ENCODE peak calls at places on chromosomes 13 and 19, in nine cellular contexts. One of them, this sample, is unnamed.

GRCh38 chr13:35139591-35139990 is 197.5 kb downstream of the NBEA start:
- DNase-seq in lung: no peak
- DNase-seq in body of pancreas: no peak
- DNase-seq in GM23248: no peak
- DNase-seq in GM23338: no peak
- DNase-seq in H9: no peak
- DNase-seq in aorta: no peak
- DNase-seq in left ventricle myocardium inferior: no peak
- DNase-seq in iPS DF 6.9: no peak
- DNase-seq in this sample: peak; percentile 41

GRCh38 chr19:35348909-35349611 is 1.4 kb downstream of the FFAR1 start:
- DNase-seq in lung: no peak
- DNase-seq in body of pancreas: no peak
- DNase-seq in GM23248: no peak
- DNase-seq in GM23338: peak; percentile 34
- DNase-seq in H9: peak; percentile 37
- DNase-seq in aorta: peak; percentile 62
- DNase-seq in left ventricle myocardium inferior: no peak
- DNase-seq in iPS DF 6.9: no peak
- DNase-seq in this sample: no peak

GRCh38 chr13:106530209-106530906 is 5.1 kb downstream of the EFNB2 start:
- DNase-seq in lung: no peak
- DNase-seq in body of pancreas: no peak
- DNase-seq in GM23248: no peak
- DNase-seq in GM23338: peak; percentile 49
- DNase-seq in H9: no peak
- DNase-seq in aorta: no peak
- DNase-seq in left ventricle myocardium inferior: no peak
- DNase-seq in iPS DF 6.9: no peak
- DNase-seq in this sample: no peak

GRCh38 chr19:1311543-1312091 is 25.9 kb downstream of the EFNA2 start:
- DNase-seq in lung: no peak
- DNase-seq in body of pancreas: no peak
- DNase-seq in GM23248: no peak
- DNase-seq in GM23338: no peak
- DNase-seq in H9: no peak
- DNase-seq in aorta: no peak
- DNase-seq in left ventricle myocardium inferior: no peak
- DNase-seq in iPS DF 6.9: no peak
- DNase-seq in this sample: no peak

GRCh38 chr13:91684746-91685145 is 286.3 kb downstream of the GPC5 start:
- DNase-seq in lung: no peak
- DNase-seq in body of pancreas: no peak
- DNase-seq in GM23248: no peak
- DNase-seq in GM23338: no peak
- DNase-seq in H9: no peak
- DNase-seq in aorta: no peak
- DNase-seq in left ventricle myocardium inferior: no peak
- DNase-seq in iPS DF 6.9: no peak
- DNase-seq in this sample: no peak

GRCh38 chr13:98144501-98145350 is 1.8 kb downstream of the FARP1 start:
- DNase-seq in lung: no peak
- DNase-seq in body of pancreas: peak; percentile 20
- DNase-seq in GM23248: peak; percentile 79
- DNase-seq in GM23338: peak; percentile 78
- DNase-seq in H9: peak; percentile 41
- DNase-seq in aorta: no peak
- DNase-seq in left ventricle myocardium inferior: no peak
- DNase-seq in iPS DF 6.9: no peak
- DNase-seq in this sample: no peak

GRCh38 chr19:17720487-17720839 is 1.2 kb downstream of the MAP1S start:
- DNase-seq in lung: no peak
- DNase-seq in body of pancreas: no peak
- DNase-seq in GM23248: peak; percentile 39
- DNase-seq in GM23338: no peak
- DNase-seq in H9: no peak
- DNase-seq in aorta: no peak
- DNase-seq in left ventricle myocardium inferior: no peak
- DNase-seq in iPS DF 6.9: no peak
- DNase-seq in this sample: no peak

GRCh38 chr13:91270031-91270430 is 77.5 kb upstream of the MIR17HG start:
- DNase-seq in lung: no peak
- DNase-seq in body of pancreas: no peak
- DNase-seq in GM23248: no peak
- DNase-seq in GM23338: no peak
- DNase-seq in H9: no peak
- DNase-seq in aorta: no peak
- DNase-seq in left ventricle myocardium inferior: no peak
- DNase-seq in iPS DF 6.9: no peak
- DNase-seq in this sample: no peak

GRCh38 chr19:4363571-4364304 is 20.4 kb downstream of the MPND start:
- DNase-seq in lung: no peak
- DNase-seq in body of pancreas: peak; percentile 13
- DNase-seq in GM23248: no peak
- DNase-seq in GM23338: no peak
- DNase-seq in H9: no peak
- DNase-seq in aorta: no peak
- DNase-seq in left ventricle myocardium inferior: no peak
- DNase-seq in iPS DF 6.9: no peak
- DNase-seq in this sample: no peak

GRCh38 chr19:33702606-33703437 is 81.1 kb downstream of the CHST8 start:
- DNase-seq in lung: no peak
- DNase-seq in body of pancreas: no peak
- DNase-seq in GM23248: no peak
- DNase-seq in GM23338: no peak
- DNase-seq in H9: no peak
- DNase-seq in aorta: peak; percentile 57
- DNase-seq in left ventricle myocardium inferior: no peak
- DNase-seq in iPS DF 6.9: no peak
- DNase-seq in this sample: no peak

GRCh38 chr19:1076951-1077350 is 10.0 kb downstream of the ARHGAP45 start:
- DNase-seq in lung: peak; percentile 73
- DNase-seq in body of pancreas: no peak
- DNase-seq in GM23248: peak; percentile 32
- DNase-seq in GM23338: no peak
- DNase-seq in H9: no peak
- DNase-seq in aorta: peak; percentile 80
- DNase-seq in left ventricle myocardium inferior: peak; percentile 67
- DNase-seq in iPS DF 6.9: no peak
- DNase-seq in this sample: peak; percentile 98

GRCh38 chr19:41753936-41754529 is 1.3 kb upstream of the CEACAM6 start:
- DNase-seq in lung: peak; percentile 70
- DNase-seq in body of pancreas: peak; percentile 71
- DNase-seq in GM23248: peak; percentile 41
- DNase-seq in GM23338: peak; percentile 71
- DNase-seq in H9: peak; percentile 47
- DNase-seq in aorta: no peak
- DNase-seq in left ventricle myocardium inferior: no peak
- DNase-seq in iPS DF 6.9: no peak
- DNase-seq in this sample: peak; percentile 69

GRCh38 chr13:21034602-21035190 is 26.7 kb downstream of the LATS2 start:
- DNase-seq in lung: no peak
- DNase-seq in body of pancreas: no peak
- DNase-seq in GM23248: peak; percentile 34
- DNase-seq in GM23338: peak; percentile 63
- DNase-seq in H9: peak; percentile 51
- DNase-seq in aorta: no peak
- DNase-seq in left ventricle myocardium inferior: peak; percentile 42
- DNase-seq in iPS DF 6.9: peak; percentile 11
- DNase-seq in this sample: no peak
- H3K4me1 ChIP-seq in lung: peaks cover 35% of the 10 kb centered on the region
- H3K4me1 ChIP-seq in body of pancreas: peaks cover 58% of the 10 kb centered on the region
- H3K4me1 ChIP-seq in GM23248: peaks cover 56% of the 10 kb centered on the region
- H3K4me1 ChIP-seq in GM23338: peaks cover 45% of the 10 kb centered on the region
- H3K4me1 ChIP-seq in H9: peaks cover 4% of the 10 kb centered on the region
- H3K4me1 ChIP-seq in aorta: no peaks in the 10 kb centered on the region
- H3K4me1 ChIP-seq in left ventricle myocardium inferior: peaks cover 94% of the 10 kb centered on the region
- H3K4me1 ChIP-seq in iPS DF 6.9: peaks cover 2% of the 10 kb centered on the region
- H3K4me1 ChIP-seq in this sample: no peaks in the 10 kb centered on the region

GRCh38 chr13:20230913-20231838 is 943 bp downstream of the GJB6 start:
- DNase-seq in lung: no peak
- DNase-seq in body of pancreas: no peak
- DNase-seq in GM23248: no peak
- DNase-seq in GM23338: peak; percentile 48
- DNase-seq in H9: peak; percentile 54
- DNase-seq in aorta: no peak
- DNase-seq in left ventricle myocardium inferior: no peak
- DNase-seq in iPS DF 6.9: no peak
- DNase-seq in this sample: peak; percentile 76

GRCh38 chr13:20232556-20233277 is 598 bp upstream of the GJB6 start:
- DNase-seq in lung: no peak
- DNase-seq in body of pancreas: no peak
- DNase-seq in GM23248: no peak
- DNase-seq in GM23338: no peak
- DNase-seq in H9: no peak
- DNase-seq in aorta: no peak
- DNase-seq in left ventricle myocardium inferior: no peak
- DNase-seq in iPS DF 6.9: no peak
- DNase-seq in this sample: no peak

GRCh38 chr13:20231839-20232555 is at the start of gene GJB6:
- DNase-seq in lung: no peak
- DNase-seq in body of pancreas: peak; percentile 14
- DNase-seq in GM23248: peak; percentile 16
- DNase-seq in GM23338: peak; percentile 81
- DNase-seq in H9: peak; percentile 48
- DNase-seq in aorta: no peak
- DNase-seq in left ventricle myocardium inferior: no peak
- DNase-seq in iPS DF 6.9: no peak
- DNase-seq in this sample: peak; percentile 53

GRCh38 chr13:20227288-20227687 is 4.8 kb downstream of the GJB6 start:
- DNase-seq in lung: no peak
- DNase-seq in body of pancreas: no peak
- DNase-seq in GM23248: no peak
- DNase-seq in GM23338: no peak
- DNase-seq in H9: no peak
- DNase-seq in aorta: no peak
- DNase-seq in left ventricle myocardium inferior: no peak
- DNase-seq in iPS DF 6.9: no peak
- DNase-seq in this sample: no peak

DNA sequence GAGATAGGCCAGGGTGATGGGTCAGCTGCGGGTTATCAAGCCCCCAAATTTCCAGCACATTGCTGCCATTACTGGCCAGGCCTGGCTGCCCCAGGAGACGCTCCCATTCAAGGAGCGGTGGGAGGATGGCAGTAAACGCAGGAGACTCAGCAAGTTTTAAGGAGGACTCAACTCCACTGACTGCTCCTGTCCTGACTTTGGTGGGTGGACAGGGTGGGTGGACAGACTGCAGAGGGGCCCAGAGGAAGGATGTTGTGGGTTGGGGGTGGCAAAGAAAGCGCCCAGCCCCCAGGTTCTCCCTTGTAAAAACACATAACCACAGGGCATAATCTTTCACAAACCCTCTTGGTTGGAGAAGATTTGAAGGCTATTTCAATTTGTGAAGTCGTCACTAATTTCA is 4.4 kb downstream of the GJB6 start:
- DNase-seq in lung: no peak
- DNase-seq in body of pancreas: no peak
- DNase-seq in GM23248: no peak
- DNase-seq in GM23338: no peak
- DNase-seq in H9: no peak
- DNase-seq in aorta: no peak
- DNase-seq in left ventricle myocardium inferior: no peak
- DNase-seq in iPS DF 6.9: no peak
- DNase-seq in this sample: no peak
- H3K27me3 ChIP-seq in lung: peaks cover 3% of the 10 kb centered on the region
- H3K27me3 ChIP-seq in body of pancreas: peaks cover 12% of the 10 kb centered on the region
- H3K27me3 ChIP-seq in GM23248: peaks cover 74% of the 10 kb centered on the region
- H3K27me3 ChIP-seq in GM23338: peaks cover 50% of the 10 kb centered on the region
- H3K27me3 ChIP-seq in H9: peaks cover 27% of the 10 kb centered on the region
- H3K27me3 ChIP-seq in aorta: peaks cover 5% of the 10 kb centered on the region
- H3K27me3 ChIP-seq in left ventricle myocardium inferior: peaks cover 86% of the 10 kb centered on the region
- H3K27me3 ChIP-seq in iPS DF 6.9: peaks cover 28% of the 10 kb centered on the region
- H3K27me3 ChIP-seq in this sample: peaks cover 2% of the 10 kb centered on the region

GRCh38 chr19:8503506-8503905 is 1.1 kb upstream of the PRAM1 start:
- DNase-seq in lung: no peak
- DNase-seq in body of pancreas: no peak
- DNase-seq in GM23248: no peak
- DNase-seq in GM23338: no peak
- DNase-seq in H9: no peak
- DNase-seq in aorta: no peak
- DNase-seq in left ventricle myocardium inferior: no peak
- DNase-seq in iPS DF 6.9: no peak
- DNase-seq in this sample: no peak

GRCh38 chr19:8499048-8499833 is 3.2 kb downstream of the PRAM1 start:
- DNase-seq in lung: no peak
- DNase-seq in body of pancreas: no peak
- DNase-seq in GM23248: no peak
- DNase-seq in GM23338: peak; percentile 28
- DNase-seq in H9: no peak
- DNase-seq in aorta: no peak
- DNase-seq in left ventricle myocardium inferior: no peak
- DNase-seq in iPS DF 6.9: no peak
- DNase-seq in this sample: no peak

GRCh38 chr19:8501968-8502367 is 472 bp downstream of the PRAM1 start:
- DNase-seq in lung: no peak
- DNase-seq in body of pancreas: no peak
- DNase-seq in GM23248: no peak
- DNase-seq in GM23338: no peak
- DNase-seq in H9: no peak
- DNase-seq in aorta: no peak
- DNase-seq in left ventricle myocardium inferior: no peak
- DNase-seq in iPS DF 6.9: no peak
- DNase-seq in this sample: no peak

GRCh38 chr19:8500158-8500557 is 2.3 kb downstream of the PRAM1 start:
- DNase-seq in lung: no peak
- DNase-seq in body of pancreas: no peak
- DNase-seq in GM23248: no peak
- DNase-seq in GM23338: no peak
- DNase-seq in H9: no peak
- DNase-seq in aorta: no peak
- DNase-seq in left ventricle myocardium inferior: no peak
- DNase-seq in iPS DF 6.9: no peak
- DNase-seq in this sample: no peak

DNA sequence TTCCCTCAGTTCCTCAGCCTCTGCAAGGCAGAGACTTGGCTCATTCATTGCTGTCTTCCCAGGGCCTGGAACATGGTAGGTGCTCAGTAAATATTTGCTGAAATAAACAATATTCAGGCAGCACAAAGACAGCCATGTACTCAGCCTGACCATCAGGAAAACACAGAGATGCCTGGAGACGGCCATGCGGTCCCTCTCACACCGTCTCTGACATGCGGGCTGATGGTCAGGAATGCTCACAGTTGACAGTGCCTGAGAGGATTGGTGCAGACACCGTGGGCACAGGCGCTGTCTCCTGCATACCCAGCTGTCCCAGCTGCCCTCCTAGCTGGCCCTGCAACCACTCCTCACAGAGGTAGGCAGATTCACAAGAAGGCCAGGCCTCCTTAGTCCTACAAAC is 893 bp downstream of the PRAM1 start:
- DNase-seq in lung: no peak
- DNase-seq in body of pancreas: no peak
- DNase-seq in GM23248: no peak
- DNase-seq in GM23338: no peak
- DNase-seq in H9: no peak
- DNase-seq in aorta: no peak
- DNase-seq in left ventricle myocardium inferior: no peak
- DNase-seq in iPS DF 6.9: no peak
- DNase-seq in this sample: no peak
- H3K4me1 ChIP-seq in lung: no peaks in the 10 kb centered on the region
- H3K4me1 ChIP-seq in body of pancreas: peaks cover 11% of the 10 kb centered on the region
- H3K4me1 ChIP-seq in GM23248: no peaks in the 10 kb centered on the region
- H3K4me1 ChIP-seq in GM23338: peaks cover 4% of the 10 kb centered on the region
- H3K4me1 ChIP-seq in H9: no peaks in the 10 kb centered on the region
- H3K4me1 ChIP-seq in aorta: no peaks in the 10 kb centered on the region
- H3K4me1 ChIP-seq in left ventricle myocardium inferior: peaks cover 14% of the 10 kb centered on the region
- H3K4me1 ChIP-seq in iPS DF 6.9: peaks cover 1% of the 10 kb centered on the region
- H3K4me1 ChIP-seq in this sample: peaks cover 14% of the 10 kb centered on the region

GRCh38 chr13:112231451-112232083 is 144.6 kb upstream of the SPACA7 start:
- DNase-seq in lung: no peak
- DNase-seq in body of pancreas: no peak
- DNase-seq in GM23248: no peak
- DNase-seq in GM23338: no peak
- DNase-seq in H9: no peak
- DNase-seq in aorta: peak; percentile 27
- DNase-seq in left ventricle myocardium inferior: no peak
- DNase-seq in iPS DF 6.9: no peak
- DNase-seq in this sample: no peak
- H3K27me3 ChIP-seq in lung: no peaks in the 10 kb centered on the region
- H3K27me3 ChIP-seq in body of pancreas: no peaks in the 10 kb centered on the region
- H3K27me3 ChIP-seq in GM23248: no peaks in the 10 kb centered on the region
- H3K27me3 ChIP-seq in GM23338: no peaks in the 10 kb centered on the region
- H3K27me3 ChIP-seq in H9: no peaks in the 10 kb centered on the region
- H3K27me3 ChIP-seq in aorta: peaks cover 1% of the 10 kb centered on the region
- H3K27me3 ChIP-seq in left ventricle myocardium inferior: peaks cover 74% of the 10 kb centered on the region
- H3K27me3 ChIP-seq in iPS DF 6.9: no peaks in the 10 kb centered on the region
- H3K27me3 ChIP-seq in this sample: no peaks in the 10 kb centered on the region

This sample was measured in CD4-positive, CD25-positive, alpha-beta regulatory T cell.